ENCODE peak calls at places on chromosomes 3 and 15, in five cellular contexts. O is endothelial cell of umbilical vein; C is activated CD8-positive, alpha-beta memory T cell treated with anti-CD3 and anti-CD28 coated beads, Interleukin-2, amount 50 U/mL, for 48 hours; W is activated CD8-positive, alpha-beta T cell treated with anti-CD3 and anti-CD28 coated beads for 36 hours; K is central memory CD8-positive, alpha-beta T cell. T is an unnamed sample.

GRCh38 chr3:15629860-15630597 is 28.5 kb downstream of the BTD start:
- DNase-seq in O (peak; percentile 91), C (no peak), W (peak; percentile 78), K (peak; percentile 32), T (peak; percentile 31)

GRCh38 chr15:35886765-35887164 is 340.8 kb upstream of the DPH6 start:
- DNase-seq in O (peak; percentile 63), C (no peak), W (no peak), K (no peak), T (no peak)

GRCh38 chr3:67291287-67292252 is 293.5 kb downstream of the KBTBD8 start:
- DNase-seq in O (no peak), C (no peak), W (peak; percentile 43), K (no peak), T (no peak)

GRCh38 chr3:185330644-185331043 is 32.3 kb upstream of the MAP3K13 start:
- DNase-seq in O (no peak), C (no peak), W (no peak), K (no peak), T (no peak)

GRCh38 chr15:40336129-40337122 is 4.3 kb downstream of the CCDC9B start:
- DNase-seq in O (no peak), C (no peak), W (peak; percentile 18), K (no peak), T (no peak)

GRCh38 chr3:7144696-7145308 is 283.9 kb downstream of the GRM7 start:
- DNase-seq in O (peak; percentile 36), C (no peak), W (peak; percentile 7), K (no peak), T (no peak)

GRCh38 chr3:39281533-39281932 is 1.7 kb upstream of the CX3CR1 start:
- DNase-seq in O (no peak), C (no peak), W (no peak), K (no peak), T (no peak)

GRCh38 chr3:170623524-170623923 is 37.6 kb upstream of the SLC7A14 start:
- DNase-seq in O (no peak), C (no peak), W (no peak), K (no peak), T (no peak)

GRCh38 chr3:126309861-126310655 is 47.1 kb downstream of the KLF15 start:
- DNase-seq in O (no peak), C (peak; percentile 23), W (no peak), K (no peak), T (no peak)

GRCh38 chr3:14548321-14548729 is 8.2 kb upstream of the GRIP2 start:
- DNase-seq in O (peak; percentile 50), C (peak; percentile 63), W (peak; percentile 64), K (no peak), T (no peak)

GRCh38 chr3:18114894-18115293 is 310.2 kb downstream of the SATB1 start:
- DNase-seq in O (no peak), C (no peak), W (no peak), K (no peak), T (no peak)

GRCh38 chr3:128624526-128625138 is 26.0 kb downstream of the RPN1 start:
- DNase-seq in O (peak; percentile 55), C (no peak), W (no peak), K (no peak), T (no peak)

GRCh38 chr15:63231717-63232116 is 42.3 kb downstream of the RAB8B start:
- DNase-seq in O (peak; percentile 29), C (no peak), W (no peak), K (no peak), T (no peak)

GRCh38 chr3:158165730-158166129 is 55.8 kb downstream of the RSRC1 start:
- DNase-seq in O (no peak), C (no peak), W (no peak), K (no peak), T (no peak)

GRCh38 chr15:45795487-45796069 is 160.7 kb downstream of the SQOR start:
- DNase-seq in O (peak; percentile 78), C (no peak), W (peak; percentile 23), K (no peak), T (no peak)

GRCh38 chr3:129794319-129795201 is 99.0 kb downstream of the TMCC1 start:
- DNase-seq in O (peak; percentile 67), C (peak; percentile 51), W (peak; percentile 18), K (no peak), T (no peak)

GRCh38 chr3:27544372-27544865 is 60.2 kb upstream of the SLC4A7 start:
- DNase-seq in O (peak; percentile 70), C (no peak), W (no peak), K (no peak), T (no peak)

GRCh38 chr3:38755130-38755529 is 60.9 kb downstream of the SCN10A start:
- DNase-seq in O (no peak), C (no peak), W (no peak), K (no peak), T (no peak)

GRCh38 chr15:100945006-100945405 is 25.8 kb downstream of the LRRK1 start:
- DNase-seq in O (no peak), C (no peak), W (no peak), K (no peak), T (no peak)

GRCh38 chr15:90529369-90530249 is at the start of gene CRTC3:
- DNase-seq in O (peak; percentile 49), C (peak; percentile 77), W (peak; percentile 58), K (peak; percentile 39), T (peak; percentile 43)

GRCh38 chr15:101124731-101125558 is 126.9 kb downstream of the CHSY1 start:
- DNase-seq in O (peak; percentile 41), C (no peak), W (no peak), K (no peak), T (no peak)

GRCh38 chr3:190524942-190525341 is 11.1 kb downstream of the IL1RAP start:
- DNase-seq in O (no peak), C (no peak), W (no peak), K (no peak), T (no peak)

GRCh38 chr3:52525666-52526065 is 8.0 kb downstream of the NT5DC2 start:
- DNase-seq in O (no peak), C (no peak), W (no peak), K (no peak), T (no peak)

GRCh38 chr3:71069797-71070196 is 513.7 kb downstream of the FOXP1 start:
- DNase-seq in O (peak; percentile 74), C (no peak), W (peak; percentile 88), K (peak; percentile 42), T (no peak)

GRCh38 chr15:48507416-48508065 is 138.0 kb downstream of the FBN1 start:
- DNase-seq in O (peak; percentile 77), C (no peak), W (peak; percentile 27), K (no peak), T (no peak)

GRCh38 chr3:97848779-97849178 is 27.0 kb downstream of the CRYBG3 start:
- DNase-seq in O (no peak), C (no peak), W (no peak), K (no peak), T (no peak)

GRCh38 chr3:150721285-150722130 is 17.8 kb upstream of the ERICH6 start:
- DNase-seq in O (peak; percentile 69), C (no peak), W (no peak), K (no peak), T (no peak)

GRCh38 chr3:57815034-57815433 is 58.9 kb downstream of the SLMAP start:
- DNase-seq in O (no peak), C (no peak), W (peak; percentile 68), K (no peak), T (peak; percentile 9)

GRCh38 chr3:191339313-191339917 is 9.1 kb upstream of the UTS2B start:
- DNase-seq in O (peak; percentile 30), C (no peak), W (no peak), K (no peak), T (no peak)

GRCh38 chr15:66799242-66799641 is 97.2 kb downstream of the SMAD6 start:
- DNase-seq in O (no peak), C (no peak), W (no peak), K (no peak), T (no peak)

GRCh38 chr15:75232252-75232813 is 25.8 kb upstream of the GOLGA6C start:
- DNase-seq in O (no peak), C (no peak), W (no peak), K (no peak), T (no peak)

T was measured in NK-92 treated with Interleukin-12 subunit alpha and Interleukin-12 subunit beta, amount 100 ng/mL, for 24 hours.